ENCODE peak calls at places on chromosome 16, in four cellular contexts. One of them, this sample, is unnamed.

GRCh38 chr16:15502041-15502725 is 67.8 kb downstream of the BMERB1 start:
- DNase-seq in mesendoderm: peak; percentile 92
- DNase-seq in CD8-positive, alpha-beta memory T cell: no peak
- DNase-seq in gastrocnemius medialis: no peak
- DNase-seq in this sample: no peak

GRCh38 chr16:76749780-76750375 is 441.1 kb upstream of the MON1B start:
- DNase-seq in CD8-positive, alpha-beta memory T cell: no peak
- DNase-seq in mesendoderm: no peak
- DNase-seq in gastrocnemius medialis: no peak
- DNase-seq in this sample: no peak

GRCh38 chr16:88927010-88927409 is 50.0 kb downstream of the CBFA2T3 start:
- DNase-seq in CD8-positive, alpha-beta memory T cell: no peak
- DNase-seq in gastrocnemius medialis: no peak
- DNase-seq in mesendoderm: no peak
- DNase-seq in this sample: peak; percentile 42

GRCh38 chr16:2953706-2954105 is 10.4 kb upstream of the KREMEN2 start:
- DNase-seq in mesendoderm: no peak
- DNase-seq in CD8-positive, alpha-beta memory T cell: no peak
- DNase-seq in gastrocnemius medialis: no peak
- DNase-seq in this sample: no peak

GRCh38 chr16:10016761-10017160 is 165.5 kb downstream of the GRIN2A start:
- DNase-seq in gastrocnemius medialis: no peak
- DNase-seq in CD8-positive, alpha-beta memory T cell: no peak
- DNase-seq in mesendoderm: no peak
- DNase-seq in this sample: no peak

GRCh38 chr16:5025171-5025632 is 8.5 kb downstream of the NAGPA start:
- DNase-seq in CD8-positive, alpha-beta memory T cell: no peak
- DNase-seq in mesendoderm: peak; percentile 75
- DNase-seq in gastrocnemius medialis: peak; percentile 29
- DNase-seq in this sample: peak; percentile 34

GRCh38 chr16:19757026-19757425 is 39.0 kb downstream of the IQCK start:
- DNase-seq in mesendoderm: no peak
- DNase-seq in CD8-positive, alpha-beta memory T cell: no peak
- DNase-seq in gastrocnemius medialis: no peak
- DNase-seq in this sample: no peak

GRCh38 chr16:80512460-80512859 is 28.3 kb upstream of the DYNLRB2 start:
- DNase-seq in CD8-positive, alpha-beta memory T cell: no peak
- DNase-seq in gastrocnemius medialis: no peak
- DNase-seq in mesendoderm: no peak
- DNase-seq in this sample: no peak

GRCh38 chr16:81586421-81586820 is 141.8 kb downstream of the CMIP start:
- DNase-seq in gastrocnemius medialis: no peak
- DNase-seq in mesendoderm: peak; percentile 71
- DNase-seq in CD8-positive, alpha-beta memory T cell: no peak
- DNase-seq in this sample: no peak
- H3K4me1 ChIP-seq in gastrocnemius medialis: no peaks in the 10 kb centered on the region
- H3K4me1 ChIP-seq in mesendoderm: peaks cover 6% of the 10 kb centered on the region
- H3K4me1 ChIP-seq in CD8-positive, alpha-beta memory T cell: no peaks in the 10 kb centered on the region
- H3K4me1 ChIP-seq in this sample: peaks cover 16% of the 10 kb centered on the region

GRCh38 chr16:85615014-85615851 is 2.1 kb downstream of the GSE1 start:
- DNase-seq in gastrocnemius medialis: peak; percentile 50
- DNase-seq in CD8-positive, alpha-beta memory T cell: peak; percentile 34
- DNase-seq in mesendoderm: peak; percentile 86
- DNase-seq in this sample: peak; percentile 95

GRCh38 chr16:85614338-85615013 is 1.4 kb downstream of the GSE1 start:
- DNase-seq in CD8-positive, alpha-beta memory T cell: no peak
- DNase-seq in gastrocnemius medialis: no peak
- DNase-seq in mesendoderm: no peak
- DNase-seq in this sample: no peak

GRCh38 chr16:85612191-85612800 is 826 bp upstream of the GSE1 start:
- DNase-seq in mesendoderm: no peak
- DNase-seq in gastrocnemius medialis: peak; percentile 95
- DNase-seq in CD8-positive, alpha-beta memory T cell: peak; percentile 18
- DNase-seq in this sample: peak; percentile 82

GRCh38 chr16:85612801-85613608 is at the start of gene GSE1:
- DNase-seq in gastrocnemius medialis: peak; percentile 98
- DNase-seq in CD8-positive, alpha-beta memory T cell: peak; percentile 67
- DNase-seq in mesendoderm: peak; percentile 94
- DNase-seq in this sample: peak; percentile 96

GRCh38 chr16:85613609-85614337 is 651 bp downstream of the GSE1 start:
- DNase-seq in gastrocnemius medialis: peak; percentile 49
- DNase-seq in CD8-positive, alpha-beta memory T cell: no peak
- DNase-seq in mesendoderm: peak; percentile 93
- DNase-seq in this sample: no peak
- H3K4me1 ChIP-seq in gastrocnemius medialis: peaks cover 49% of the 10 kb centered on the region
- H3K4me1 ChIP-seq in CD8-positive, alpha-beta memory T cell: peaks cover 49% of the 10 kb centered on the region
- H3K4me1 ChIP-seq in mesendoderm: peaks cover 22% of the 10 kb centered on the region
- H3K4me1 ChIP-seq in this sample: peaks cover 11% of the 10 kb centered on the region

GRCh38 chr16:67661864-67662652 is 1.3 kb downstream of the PARD6A start:
- DNase-seq in mesendoderm: no peak
- DNase-seq in CD8-positive, alpha-beta memory T cell: no peak
- DNase-seq in gastrocnemius medialis: no peak
- DNase-seq in this sample: no peak
- H3K4me1 ChIP-seq in mesendoderm: peaks cover 2% of the 10 kb centered on the region
- H3K4me1 ChIP-seq in CD8-positive, alpha-beta memory T cell: peaks cover 33% of the 10 kb centered on the region
- H3K4me1 ChIP-seq in gastrocnemius medialis: peaks cover 26% of the 10 kb centered on the region
- H3K4me1 ChIP-seq in this sample: no peaks in the 10 kb centered on the region

GRCh38 chr16:75072239-75072947 is 44.2 kb downstream of the LDHD start:
- DNase-seq in mesendoderm: no peak
- DNase-seq in CD8-positive, alpha-beta memory T cell: no peak
- DNase-seq in gastrocnemius medialis: no peak
- DNase-seq in this sample: peak; percentile 20

GRCh38 chr16:75070055-75070841 is 46.3 kb downstream of the LDHD start:
- DNase-seq in gastrocnemius medialis: peak; percentile 53
- DNase-seq in mesendoderm: no peak
- DNase-seq in CD8-positive, alpha-beta memory T cell: no peak
- DNase-seq in this sample: no peak

GRCh38 chr16:75074415-75074793 is 42.2 kb downstream of the LDHD start:
- DNase-seq in gastrocnemius medialis: no peak
- DNase-seq in CD8-positive, alpha-beta memory T cell: no peak
- DNase-seq in mesendoderm: no peak
- DNase-seq in this sample: no peak

GRCh38 chr16:75073551-75074414 is 42.8 kb downstream of the LDHD start:
- DNase-seq in CD8-positive, alpha-beta memory T cell: no peak
- DNase-seq in mesendoderm: no peak
- DNase-seq in gastrocnemius medialis: no peak
- DNase-seq in this sample: no peak

GRCh38 chr16:75071621-75072020 is 45.0 kb downstream of the LDHD start:
- DNase-seq in gastrocnemius medialis: no peak
- DNase-seq in CD8-positive, alpha-beta memory T cell: no peak
- DNase-seq in mesendoderm: no peak
- DNase-seq in this sample: no peak
- H3K4me1 ChIP-seq in gastrocnemius medialis: peaks cover 47% of the 10 kb centered on the region
- H3K4me1 ChIP-seq in CD8-positive, alpha-beta memory T cell: peaks cover 29% of the 10 kb centered on the region
- H3K4me1 ChIP-seq in mesendoderm: peaks cover 14% of the 10 kb centered on the region
- H3K4me1 ChIP-seq in this sample: peaks cover 9% of the 10 kb centered on the region